ENCODE peak calls at places on chromosomes 1 and 21, in six cellular contexts. E is transverse colon, R is HepG2, J is stomach, U is upper lobe of left lung, W is SK-N-SH. X is an unnamed sample. For H3K4me1, the result is how much of the 10 kb centered on the place peaks cover.

GRCh38 chr1:167084739-167085138 is 5.4 kb downstream of the GPA33 start:
- DNase-seq in E (no peak), R (no peak), J (no peak), U (no peak), W (no peak), X (no peak)

GRCh38 chr1:1334835-1335234 is 3.8 kb downstream of the TAS1R3 start:
- DNase-seq in E (no peak), R (no peak), J (no peak), U (no peak), W (no peak), X (no peak)

GRCh38 chr1:1599030-1599916 is 662 bp downstream of the FNDC10 start:
- DNase-seq in E (no peak), R (no peak), J (no peak), U (no peak), W (peak), X (no peak)

GRCh38 chr1:1155258-1155657 is 18.4 kb upstream of the TTLL10 start:
- DNase-seq in E (no peak), R (no peak), J (no peak), U (no peak), W (no peak), X (no peak)

GRCh38 chr1:36516372-36517018 is 33.8 kb upstream of the CSF3R start:
- DNase-seq in E (peak), R (peak), J (peak), U (peak), W (peak), X (no peak)

GRCh38 chr21:34875830-34876229 is 173.3 kb downstream of the RUNX1 start:
- DNase-seq in E (no peak), R (no peak), J (no peak), U (no peak), W (no peak), X (no peak)

GRCh38 chr1:210586785-210587184 is 258.1 kb downstream of the HHAT start:
- DNase-seq in E (no peak), R (no peak), J (no peak), U (no peak), W (no peak), X (no peak)

GRCh38 chr21:45209046-45209445 is 78.6 kb downstream of the POFUT2 start:
- DNase-seq in E (no peak), R (no peak), J (no peak), U (no peak), W (no peak), X (no peak)

GRCh38 chr1:147541672-147542548 is 609 bp downstream of the BCL9 start:
- DNase-seq in E (peak), R (no peak), J (peak), U (peak), W (peak), X (peak)

GRCh38 chr1:112626193-112626592 is 6.6 kb downstream of the CAPZA1 start:
- DNase-seq in E (no peak), R (no peak), J (no peak), U (no peak), W (no peak), X (no peak)

GRCh38 chr1:176252191-176252590 is 45.1 kb upstream of the COP1 start:
- DNase-seq in E (no peak), R (no peak), J (no peak), U (no peak), W (no peak), X (no peak)

GRCh38 chr21:15592957-15593356 is 136.8 kb upstream of the USP25 start:
- DNase-seq in E (no peak), R (no peak), J (no peak), U (no peak), W (no peak), X (no peak)

GRCh38 chr1:22570140-22570909 is 7.0 kb downstream of the EPHA8 start:
- DNase-seq in E (no peak), R (no peak), J (no peak), U (no peak), W (peak), X (no peak)

GRCh38 chr21:45577806-45578801 is 35.9 kb upstream of the SLC19A1 start:
- DNase-seq in E (no peak), R (peak), J (peak), U (peak), W (peak), X (peak)

GRCh38 chr1:147225193-147225730 is at the start of gene FMO5:
- DNase-seq in E (peak), R (no peak), J (peak), U (peak), W (peak), X (peak)

GRCh38 chr1:21233480-21233879 is 56.8 kb downstream of the ECE1 start:
- DNase-seq in E (no peak), R (no peak), J (no peak), U (no peak), W (no peak), X (no peak)

GRCh38 chr1:23187637-23188036 is 19.0 kb upstream of the LUZP1 start:
- DNase-seq in E (peak), R (peak), J (no peak), U (no peak), W (no peak), X (no peak)

GRCh38 chr1:235500971-235501540 is 3.2 kb downstream of the B3GALNT2 start:
- DNase-seq in E (no peak), R (no peak), J (no peak), U (no peak), W (no peak), X (no peak)

GRCh38 chr1:8667869-8668595 is 149.4 kb downstream of the RERE start:
- DNase-seq in E (peak), R (peak), J (no peak), U (peak), W (no peak), X (no peak)

GRCh38 chr1:12182410-12182946 is 15.7 kb downstream of the TNFRSF1B start:
- DNase-seq in E (no peak), R (no peak), J (no peak), U (no peak), W (no peak), X (no peak)

GRCh38 chr1:12180315-12180714 is 13.5 kb downstream of the TNFRSF1B start:
- DNase-seq in E (peak), R (no peak), J (peak), U (peak), W (no peak), X (peak)

GRCh38 chr1:12180903-12181302 is 14.1 kb downstream of the TNFRSF1B start:
- DNase-seq in E (no peak), R (no peak), J (no peak), U (peak), W (no peak), X (no peak)

GRCh38 chr1:12183095-12183794 is 16.5 kb downstream of the TNFRSF1B start:
- DNase-seq in E (no peak), R (no peak), J (no peak), U (no peak), W (no peak), X (no peak)

GRCh38 chr1:12181568-12181967 is 14.8 kb downstream of the TNFRSF1B start:
- DNase-seq in E (no peak), R (no peak), J (no peak), U (no peak), W (no peak), X (no peak)
- H3K4me1 ChIP-seq in E (half or more), R (under half), J (half or more), U (half or more), W (under half), X (half or more)

GRCh38 chr1:91404151-91405012 is at the start of gene HFM1:
- DNase-seq in E (peak), R (peak), J (peak), U (peak), W (peak), X (peak)
- TF ChIP-seq POLR2AphosphoS5 in E (no peak), R (no peak), J (peak), U (peak), W (no peak), X (no peak)

DNA sequence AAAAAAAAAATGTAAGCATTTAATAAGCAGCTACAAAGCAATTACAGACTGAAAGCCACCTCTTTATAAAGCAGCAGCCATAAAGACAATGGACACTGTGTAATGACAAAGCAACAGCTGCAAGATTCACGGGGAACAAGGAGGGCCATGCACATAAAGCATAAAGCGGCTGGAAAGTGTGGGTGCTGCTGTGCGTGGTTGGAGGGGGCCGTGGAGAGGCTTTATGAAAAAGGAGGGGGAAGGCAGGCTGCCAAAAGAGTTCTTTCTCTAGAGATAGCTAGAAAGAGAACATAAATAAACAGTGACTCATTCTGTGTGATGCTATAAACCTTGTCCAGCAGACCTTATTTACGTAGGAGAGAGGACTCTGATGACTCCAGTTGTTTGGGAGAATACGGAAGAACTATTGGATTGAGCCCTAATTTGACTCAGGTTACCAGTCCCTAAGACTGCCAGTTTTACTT is 49.3 kb downstream of the ADAMTS1 start:
- DNase-seq in E (peak), R (no peak), J (peak), U (no peak), W (peak), X (no peak)
- TF ChIP-seq EP300 in E (no peak), R (no peak), J (peak), U (no peak), W (no peak), X (no peak)

GRCh38 chr1:158334601-158335292 is 3.4 kb upstream of the CD1B start:
- DNase-seq in E (no peak), R (no peak), J (no peak), U (no peak), W (no peak), X (no peak)
- H3K4me1 ChIP-seq in E (under half), R (under half), J (under half), U (under half), W (under half), X (under half)

GRCh38 chr1:151510020-151510405 is 1.2 kb upstream of the CGN start:
- DNase-seq in E (peak), R (no peak), J (no peak), U (no peak), W (no peak), X (no peak)

GRCh38 chr1:151511636-151512215 is 539 bp downstream of the CGN start:
- DNase-seq in E (peak), R (no peak), J (peak), U (peak), W (peak), X (peak)

GRCh38 chr1:151512326-151512725 is 1.1 kb downstream of the CGN start:
- DNase-seq in E (no peak), R (no peak), J (no peak), U (no peak), W (no peak), X (no peak)

GRCh38 chr1:151510614-151510956 is 602 bp upstream of the CGN start:
- DNase-seq in E (no peak), R (no peak), J (no peak), U (no peak), W (no peak), X (no peak)

DNA sequence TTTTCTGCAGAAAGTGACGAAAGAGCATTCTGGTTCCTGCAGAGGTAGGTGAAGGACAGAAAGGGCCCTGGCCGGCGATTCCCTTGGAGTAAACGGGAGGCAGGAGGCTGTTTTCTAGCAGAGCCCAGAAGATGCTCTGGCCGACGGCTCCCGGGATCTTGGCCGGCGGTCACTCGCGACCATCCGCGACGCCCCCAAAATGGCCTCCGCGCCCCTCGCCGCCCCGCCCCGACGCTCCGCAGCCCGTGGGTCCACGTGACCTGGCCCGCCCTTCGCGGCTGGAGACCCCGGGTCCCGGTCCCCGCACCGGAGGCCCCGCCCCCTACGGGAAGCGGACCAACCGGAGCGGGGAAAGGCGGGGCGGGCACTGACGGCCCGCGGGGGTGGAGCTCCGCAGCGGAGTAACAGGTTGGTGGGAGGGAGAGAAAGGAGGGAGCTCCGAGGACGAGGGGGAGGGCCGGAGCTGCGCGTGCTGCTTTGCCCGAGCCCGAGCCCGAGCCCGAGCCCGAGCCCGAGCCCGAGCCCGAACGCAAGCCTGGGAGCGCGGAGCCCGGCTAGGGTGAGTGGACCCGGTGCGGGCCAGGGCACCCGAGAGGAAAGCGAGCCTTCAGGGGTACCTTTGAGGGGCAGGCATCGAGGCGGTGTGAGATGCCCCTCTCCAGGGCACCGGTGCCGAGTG is at the start of gene CGN:
- DNase-seq in E (peak), R (peak), J (peak), U (peak), W (peak), X (peak)
- TF ChIP-seq POLR2AphosphoS5 in E (peak), R (no peak), J (peak), U (no peak), W (no peak), X (no peak)

GRCh38 chr1:15785683-15786082 is 21.8 kb downstream of the UQCRHL start:
- DNase-seq in E (no peak), R (no peak), J (no peak), U (no peak), W (peak), X (no peak)
- TF ChIP-seq EP300 in E (no peak), R (no peak), J (no peak), U (no peak), W (no peak), X (no peak)

DNA sequence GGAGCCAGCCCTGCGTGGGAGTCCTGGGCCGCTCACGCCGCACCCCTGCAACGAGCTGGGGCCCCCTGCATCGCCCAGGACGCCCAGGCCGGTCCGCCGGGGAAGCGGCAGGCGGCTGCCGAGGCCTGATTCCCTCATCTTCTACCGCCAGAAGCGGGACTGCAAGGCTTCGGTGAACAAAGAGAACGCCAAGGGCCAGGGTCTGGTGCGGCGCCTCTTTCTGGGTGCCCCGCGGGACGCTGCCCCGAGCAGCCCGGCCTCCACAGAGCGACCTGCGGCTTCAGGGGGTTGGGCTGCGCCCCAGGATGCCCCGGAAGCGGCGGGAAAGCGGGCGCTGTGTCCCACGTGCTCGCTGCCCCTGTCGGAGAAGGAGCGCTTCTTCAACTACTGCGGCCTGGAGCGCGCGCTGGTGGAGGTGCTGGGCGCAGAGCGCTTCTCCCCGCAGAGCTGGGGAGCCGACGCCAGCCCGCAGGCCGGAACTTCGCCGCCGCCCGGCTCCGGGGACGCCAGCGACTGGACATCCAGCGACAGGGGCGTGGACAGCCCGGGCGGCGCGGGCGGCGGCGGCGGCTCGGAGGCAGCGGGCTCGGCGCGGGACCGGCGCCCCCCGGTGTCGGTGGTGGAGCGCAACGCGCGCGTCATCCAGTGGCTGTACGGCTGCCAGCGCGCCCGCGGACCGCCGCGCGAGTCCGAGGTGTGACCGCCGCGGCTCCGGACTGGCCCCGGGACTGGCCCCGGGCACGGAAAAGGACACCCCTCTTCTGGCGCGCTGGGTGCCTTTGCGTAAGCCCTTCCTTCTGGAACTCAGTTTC is 2.7 kb downstream of the FAM110D start:
- DNase-seq in E (peak), R (no peak), J (peak), U (peak), W (peak), X (no peak)
- H3K4me1 ChIP-seq in E (under half), R (under half), J (under half), U (under half), W (under half), X (under half)

DNA sequence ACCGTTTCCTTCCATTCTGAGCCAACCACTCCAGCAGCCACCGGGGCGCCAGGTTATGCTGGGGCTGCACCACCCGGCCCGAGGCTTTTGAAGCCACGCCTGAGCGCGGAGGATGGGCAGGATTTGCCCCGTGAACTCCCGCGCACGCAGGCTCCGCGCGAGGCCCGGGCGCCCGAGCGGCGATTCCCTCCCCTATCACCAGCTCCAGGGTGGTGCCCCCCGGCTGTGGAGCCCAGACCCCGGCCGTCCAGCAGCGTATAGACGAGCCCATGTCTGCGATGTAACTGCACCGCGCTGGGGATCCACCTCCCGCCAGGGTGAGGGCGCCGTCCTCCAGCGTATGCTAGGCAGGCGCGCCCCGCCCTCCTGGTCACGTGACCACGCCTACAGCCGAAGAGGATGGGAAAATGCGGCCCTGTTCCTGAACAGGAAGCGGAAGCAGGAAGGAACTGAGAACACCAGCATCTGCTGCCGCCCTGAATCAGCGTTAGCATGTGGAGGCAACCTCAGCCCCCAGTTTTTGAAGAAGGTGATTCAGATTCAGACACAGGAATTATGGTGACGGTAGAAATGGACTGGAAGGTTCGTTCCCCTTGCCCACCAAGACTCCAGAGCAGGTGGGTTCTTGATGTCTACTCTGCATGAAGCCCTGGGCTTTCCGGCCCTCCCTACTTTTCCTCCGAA is 46.0 kb downstream of the VPS26C start:
- DNase-seq in E (peak), R (peak), J (peak), U (peak), W (peak), X (peak)
- TF ChIP-seq POLR2AphosphoS5 in E (peak), R (peak), J (peak), U (peak), W (peak), X (no peak)